ENCODE peak calls at places on chromosome 6, in seven cellular contexts. P is H54, C is breast epithelium, D is NB4, E is tibial nerve, H is IMR-90, X is prostate gland. Y is an unnamed sample.

GRCh38 chr6:21348462-21349195 is 244.9 kb upstream of the SOX4 start:
- DNase-seq in P (peak), C (no peak), D (no peak), E (no peak), H (peak), X (no peak), Y (no peak)

GRCh38 chr6:87731818-87732661 is 30.0 kb upstream of the AKIRIN2 start:
- DNase-seq in P (peak), C (peak), D (peak), E (peak), H (peak), X (peak), Y (peak)

GRCh38 chr6:33967966-33968724 is 164.3 kb upstream of the MLN start:
- DNase-seq in P (no peak), C (no peak), D (no peak), E (no peak), H (no peak), X (no peak), Y (peak)

GRCh38 chr6:68054776-68055175 is 580.3 kb upstream of the ADGRB3 start:
- DNase-seq in P (no peak), C (no peak), D (no peak), E (no peak), H (no peak), X (no peak), Y (no peak)

GRCh38 chr6:160999508-160999907 is 7.9 kb downstream of the MAP3K4 start:
- DNase-seq in P (no peak), C (no peak), D (no peak), E (no peak), H (no peak), X (no peak), Y (no peak)

GRCh38 chr6:43096451-43097097 is 20.5 kb downstream of the PTK7 start:
- DNase-seq in P (peak), C (peak), D (no peak), E (no peak), H (peak), X (peak), Y (no peak)

GRCh38 chr6:2970034-2970685 is 1.2 kb downstream of the SERPINB6 start:
- DNase-seq in P (no peak), C (no peak), D (no peak), E (no peak), H (peak), X (no peak), Y (no peak)

GRCh38 chr6:169969372-169970099 is 218.1 kb downstream of the ERMARD start:
- DNase-seq in P (no peak), C (peak), D (no peak), E (no peak), H (no peak), X (no peak), Y (no peak)

GRCh38 chr6:1498491-1499113 is 109.2 kb downstream of the FOXF2 start:
- DNase-seq in P (no peak), C (no peak), D (peak), E (no peak), H (peak), X (no peak), Y (no peak)

GRCh38 chr6:170497845-170498281 is 55.2 kb downstream of the PSMB1 start:
- DNase-seq in P (peak), C (no peak), D (no peak), E (no peak), H (no peak), X (no peak), Y (no peak)

GRCh38 chr6:12423852-12424251 is 133.7 kb downstream of the EDN1 start:
- DNase-seq in P (no peak), C (no peak), D (no peak), E (no peak), H (no peak), X (no peak), Y (no peak)

GRCh38 chr6:35969676-35970075 is 48.8 kb upstream of the SRPK1 start:
- DNase-seq in P (no peak), C (no peak), D (no peak), E (no peak), H (peak), X (no peak), Y (no peak)

GRCh38 chr6:32637219-32637880 is at the start of gene HLA-DQA1:
- DNase-seq in P (no peak), C (no peak), D (no peak), E (no peak), H (no peak), X (no peak), Y (no peak)

GRCh38 chr6:156917213-156917612 is 140.0 kb downstream of the ARID1B start:
- DNase-seq in P (no peak), C (no peak), D (no peak), E (no peak), H (no peak), X (no peak), Y (no peak)

GRCh38 chr6:129893513-129894098 is 32.5 kb upstream of the TMEM244 start:
- DNase-seq in P (no peak), C (no peak), D (peak), E (no peak), H (peak), X (no peak), Y (no peak)

GRCh38 chr6:22102671-22103070 is 194.2 kb downstream of the PRL start:
- DNase-seq in P (no peak), C (no peak), D (no peak), E (no peak), H (peak), X (no peak), Y (no peak)

GRCh38 chr6:30206799-30207618 is 6.2 kb downstream of the TRIM26 start:
- DNase-seq in P (no peak), C (no peak), D (no peak), E (no peak), H (peak), X (peak), Y (no peak)

GRCh38 chr6:33249732-33250625 is 21.7 kb downstream of the VPS52 start:
- DNase-seq in P (no peak), C (no peak), D (peak), E (no peak), H (peak), X (no peak), Y (no peak)

GRCh38 chr6:129432738-129433137 is 277.2 kb downstream of the ARHGAP18 start:
- DNase-seq in P (no peak), C (no peak), D (no peak), E (no peak), H (peak), X (no peak), Y (peak)

GRCh38 chr6:133240511-133241087 is 558 bp upstream of the EYA4 start:
- DNase-seq in P (no peak), C (no peak), D (no peak), E (no peak), H (peak), X (no peak), Y (no peak)

GRCh38 chr6:129623008-129623732 is 86.8 kb downstream of the ARHGAP18 start:
- DNase-seq in P (no peak), C (no peak), D (no peak), E (no peak), H (no peak), X (no peak), Y (no peak)

GRCh38 chr6:68196645-68197044 is 438.4 kb upstream of the ADGRB3 start:
- DNase-seq in P (no peak), C (no peak), D (peak), E (no peak), H (no peak), X (no peak), Y (no peak)

GRCh38 chr6:99613705-99614429 is 7.2 kb downstream of the PRDM13 start:
- DNase-seq in P (no peak), C (no peak), D (peak), E (no peak), H (no peak), X (no peak), Y (no peak)

GRCh38 chr6:38933426-38933825 is 115.2 kb upstream of the GLP1R start:
- DNase-seq in P (peak), C (no peak), D (peak), E (no peak), H (peak), X (no peak), Y (peak)

GRCh38 chr6:33714385-33715040 is 3.0 kb upstream of the UQCC2 start:
- DNase-seq in P (no peak), C (no peak), D (no peak), E (no peak), H (no peak), X (no peak), Y (no peak)

GRCh38 chr6:132675749-132676148 is 16.8 kb upstream of the TAAR1 start:
- DNase-seq in P (no peak), C (no peak), D (peak), E (no peak), H (no peak), X (no peak), Y (no peak)

GRCh38 chr6:112335736-112336135 is 11.4 kb upstream of the RFPL4B start:
- DNase-seq in P (no peak), C (no peak), D (no peak), E (no peak), H (no peak), X (no peak), Y (no peak)

GRCh38 chr6:166575190-166575589 is 11.3 kb downstream of the RAMACL start:
- DNase-seq in P (no peak), C (no peak), D (no peak), E (no peak), H (no peak), X (no peak), Y (no peak)

GRCh38 chr6:108419474-108419873 is 124.6 kb downstream of the AFG1L start:
- DNase-seq in P (no peak), C (no peak), D (no peak), E (no peak), H (no peak), X (no peak), Y (no peak)

GRCh38 chr6:21053612-21054011 is 519.4 kb downstream of the CDKAL1 start:
- DNase-seq in P (no peak), C (no peak), D (peak), E (no peak), H (peak), X (no peak), Y (no peak)

GRCh38 chr6:138524526-138524925 is 25.2 kb upstream of the NHSL1 start:
- DNase-seq in P (no peak), C (no peak), D (no peak), E (no peak), H (no peak), X (no peak), Y (no peak)

GRCh38 chr6:33169286-33170175 is 22.7 kb downstream of the COL11A2 start:
- DNase-seq in P (no peak), C (peak), D (peak), E (no peak), H (no peak), X (no peak), Y (no peak)

GRCh38 chr6:108560463-108561308 is at the start of gene FOXO3:
- DNase-seq in P (peak), C (peak), D (peak), E (peak), H (peak), X (peak), Y (peak)

GRCh38 chr6:19562468-19562867 is 274.7 kb upstream of the ID4 start:
- DNase-seq in P (no peak), C (no peak), D (no peak), E (no peak), H (no peak), X (no peak), Y (no peak)

GRCh38 chr6:130132286-130132701 is 90.5 kb downstream of the SAMD3 start:
- DNase-seq in P (no peak), C (no peak), D (no peak), E (no peak), H (no peak), X (no peak), Y (no peak)

GRCh38 chr6:110421749-110422443 is 6.5 kb upstream of the DDO start:
- DNase-seq in P (no peak), C (no peak), D (peak), E (no peak), H (no peak), X (no peak), Y (no peak)

GRCh38 chr6:169075211-169075621 is 178.4 kb downstream of the THBS2 start:
- DNase-seq in P (no peak), C (no peak), D (peak), E (no peak), H (peak), X (no peak), Y (no peak)

GRCh38 chr6:42190784-42191183 is 4.0 kb downstream of the GUCA1B start:
- DNase-seq in P (no peak), C (no peak), D (no peak), E (no peak), H (peak), X (no peak), Y (no peak)

GRCh38 chr6:166813461-166813860 is 142.9 kb downstream of the RNASET2 start:
- DNase-seq in P (no peak), C (no peak), D (no peak), E (no peak), H (no peak), X (no peak), Y (no peak)

DNA sequence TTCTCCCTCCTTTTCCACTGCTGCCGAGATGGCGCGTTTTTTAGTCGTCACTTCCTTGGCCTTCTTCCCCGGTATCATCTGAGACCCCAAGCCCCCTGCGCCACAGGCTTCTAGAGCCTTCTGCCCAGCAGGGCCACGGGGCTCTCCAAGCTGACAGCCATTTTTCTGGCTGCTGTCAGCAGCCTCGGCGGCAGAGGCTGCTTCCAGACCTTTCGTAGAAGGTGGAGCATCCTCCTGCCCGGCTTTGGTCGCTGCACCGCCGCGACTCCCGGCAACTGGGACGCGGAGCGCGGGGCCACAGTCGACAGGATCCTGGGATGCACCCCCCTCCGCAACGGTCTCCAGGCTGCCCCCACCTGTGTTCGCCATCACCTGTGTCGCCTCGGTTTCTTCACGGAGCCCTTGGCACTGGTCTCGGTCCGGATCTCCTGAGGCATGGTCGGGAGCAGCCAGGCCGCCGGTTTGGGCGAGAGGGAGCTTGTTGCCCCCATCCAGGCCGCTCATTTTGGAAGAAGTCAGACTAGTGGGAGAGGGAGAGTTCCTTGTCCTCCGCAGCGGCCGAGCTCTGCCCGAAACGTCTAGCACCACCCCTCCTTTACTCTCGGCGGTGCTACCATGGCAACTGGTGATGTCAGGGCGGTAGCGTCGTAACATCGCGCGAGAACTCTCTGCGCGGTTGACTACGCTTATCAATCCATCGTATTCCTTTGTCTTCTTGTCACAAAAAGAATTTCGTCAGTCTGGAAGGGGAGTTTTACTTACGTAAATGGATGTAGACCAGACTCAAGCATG is at the start of gene TSPYL4:
- DNase-seq in P (peak), C (peak), D (peak), E (peak), H (peak), X (peak), Y (peak)
- TF ChIP-seq POLR2A in P (peak), C (peak), D (no peak), E (peak), H (peak), X (peak), Y (peak)

GRCh38 chr6:79078057-79078969 is at the start of gene PHIP:
- DNase-seq in P (peak), C (peak), D (peak), E (peak), H (peak), X (peak), Y (peak)
- TF ChIP-seq POLR2A in P (peak), C (peak), D (peak), E (peak), H (peak), X (peak), Y (peak)

GRCh38 chr6:26054937-26055669 is 32.1 kb upstream of the HFE start:
- DNase-seq in P (no peak), C (peak), D (peak), E (peak), H (peak), X (peak), Y (peak)
- TF ChIP-seq POLR2A in P (peak), C (peak), D (peak), E (no peak), H (peak), X (peak), Y (no peak)

GRCh38 chr6:146543211-146543939 is at the start of gene RAB32:
- DNase-seq in P (peak), C (peak), D (peak), E (peak), H (peak), X (peak), Y (no peak)

GRCh38 chr6:146545608-146546007 is 2.0 kb downstream of the RAB32 start:
- DNase-seq in P (no peak), C (no peak), D (peak), E (no peak), H (peak), X (no peak), Y (no peak)

GRCh38 chr6:146544783-146545182 is 1.1 kb downstream of the RAB32 start:
- DNase-seq in P (no peak), C (no peak), D (peak), E (no peak), H (peak), X (no peak), Y (no peak)

GRCh38 chr6:146542881-146543210 is 787 bp upstream of the RAB32 start:
- DNase-seq in P (no peak), C (no peak), D (no peak), E (no peak), H (peak), X (no peak), Y (no peak)

GRCh38 chr6:146543940-146544661 is 468 bp downstream of the RAB32 start:
- DNase-seq in P (peak), C (peak), D (peak), E (peak), H (peak), X (peak), Y (no peak)
- TF ChIP-seq POLR2A in P (no peak), C (no peak), D (no peak), E (no peak), H (no peak), X (no peak), Y (no peak)

GRCh38 chr6:149755300-149756260 is 6.0 kb downstream of the PCMT1 start:
- DNase-seq in P (no peak), C (peak), D (no peak), E (no peak), H (no peak), X (no peak), Y (no peak)
- TF ChIP-seq POLR2A in P (no peak), C (no peak), D (no peak), E (no peak), H (no peak), X (no peak), Y (no peak)